ENCODE peak calls at places on chromosomes 7 and 10, in six cellular contexts. One of them, this sample, is unnamed.

GRCh38 chr7:128274890-128275603 is 34.0 kb downstream of the LEP start:
- DNase-seq in stimulated activated CD4-positive, alpha-beta T cell treated with anti-CD3 and anti-CD28 coated beads, Interleukin-1b, Interleukin-23, amount 100 ng/mL, for 4 hours: no peak
- DNase-seq in activated CD4-positive, alpha-beta T cell treated with anti-CD3 and anti-CD28 coated beads, Interleukin-2, amount 50 U/mL, for 1 hour: no peak
- DNase-seq in D341Med: no peak
- DNase-seq in activated CD8-positive, alpha-beta memory T cell treated with anti-CD3 and anti-CD28 coated beads, Interleukin-2, amount 50 U/mL, for 4 hours: no peak
- DNase-seq in effector memory CD4-positive, alpha-beta T cell: no peak
- DNase-seq in this sample: no peak

GRCh38 chr7:138837627-138838026 is 39.6 kb upstream of the ATP6V0A4 start:
- DNase-seq in stimulated activated CD4-positive, alpha-beta T cell treated with anti-CD3 and anti-CD28 coated beads, Interleukin-1b, Interleukin-23, amount 100 ng/mL, for 4 hours: no peak
- DNase-seq in activated CD4-positive, alpha-beta T cell treated with anti-CD3 and anti-CD28 coated beads, Interleukin-2, amount 50 U/mL, for 1 hour: no peak
- DNase-seq in D341Med: no peak
- DNase-seq in activated CD8-positive, alpha-beta memory T cell treated with anti-CD3 and anti-CD28 coated beads, Interleukin-2, amount 50 U/mL, for 4 hours: no peak
- DNase-seq in effector memory CD4-positive, alpha-beta T cell: no peak
- DNase-seq in this sample: peak

GRCh38 chr10:29994833-29995232 is 64.6 kb downstream of the JCAD start:
- DNase-seq in stimulated activated CD4-positive, alpha-beta T cell treated with anti-CD3 and anti-CD28 coated beads, Interleukin-1b, Interleukin-23, amount 100 ng/mL, for 4 hours: no peak
- DNase-seq in activated CD4-positive, alpha-beta T cell treated with anti-CD3 and anti-CD28 coated beads, Interleukin-2, amount 50 U/mL, for 1 hour: no peak
- DNase-seq in D341Med: no peak
- DNase-seq in activated CD8-positive, alpha-beta memory T cell treated with anti-CD3 and anti-CD28 coated beads, Interleukin-2, amount 50 U/mL, for 4 hours: no peak
- DNase-seq in effector memory CD4-positive, alpha-beta T cell: no peak
- DNase-seq in this sample: no peak

GRCh38 chr7:154576604-154577003 is 426.3 kb downstream of the PAXIP1 start:
- DNase-seq in stimulated activated CD4-positive, alpha-beta T cell treated with anti-CD3 and anti-CD28 coated beads, Interleukin-1b, Interleukin-23, amount 100 ng/mL, for 4 hours: no peak
- DNase-seq in activated CD4-positive, alpha-beta T cell treated with anti-CD3 and anti-CD28 coated beads, Interleukin-2, amount 50 U/mL, for 1 hour: no peak
- DNase-seq in D341Med: no peak
- DNase-seq in activated CD8-positive, alpha-beta memory T cell treated with anti-CD3 and anti-CD28 coated beads, Interleukin-2, amount 50 U/mL, for 4 hours: no peak
- DNase-seq in effector memory CD4-positive, alpha-beta T cell: no peak
- DNase-seq in this sample: no peak

GRCh38 chr7:22843681-22844309 is 21.1 kb upstream of the TOMM7 start:
- DNase-seq in stimulated activated CD4-positive, alpha-beta T cell treated with anti-CD3 and anti-CD28 coated beads, Interleukin-1b, Interleukin-23, amount 100 ng/mL, for 4 hours: no peak
- DNase-seq in activated CD4-positive, alpha-beta T cell treated with anti-CD3 and anti-CD28 coated beads, Interleukin-2, amount 50 U/mL, for 1 hour: no peak
- DNase-seq in D341Med: no peak
- DNase-seq in activated CD8-positive, alpha-beta memory T cell treated with anti-CD3 and anti-CD28 coated beads, Interleukin-2, amount 50 U/mL, for 4 hours: no peak
- DNase-seq in effector memory CD4-positive, alpha-beta T cell: no peak
- DNase-seq in this sample: no peak

GRCh38 chr10:90125966-90126600 is 424.7 kb downstream of the KIF20B start:
- DNase-seq in stimulated activated CD4-positive, alpha-beta T cell treated with anti-CD3 and anti-CD28 coated beads, Interleukin-1b, Interleukin-23, amount 100 ng/mL, for 4 hours: no peak
- DNase-seq in activated CD4-positive, alpha-beta T cell treated with anti-CD3 and anti-CD28 coated beads, Interleukin-2, amount 50 U/mL, for 1 hour: no peak
- DNase-seq in D341Med: no peak
- DNase-seq in activated CD8-positive, alpha-beta memory T cell treated with anti-CD3 and anti-CD28 coated beads, Interleukin-2, amount 50 U/mL, for 4 hours: no peak
- DNase-seq in effector memory CD4-positive, alpha-beta T cell: no peak
- DNase-seq in this sample: no peak

GRCh38 chr10:34736976-34737771 is 77.9 kb downstream of the PARD3 start:
- DNase-seq in stimulated activated CD4-positive, alpha-beta T cell treated with anti-CD3 and anti-CD28 coated beads, Interleukin-1b, Interleukin-23, amount 100 ng/mL, for 4 hours: no peak
- DNase-seq in activated CD4-positive, alpha-beta T cell treated with anti-CD3 and anti-CD28 coated beads, Interleukin-2, amount 50 U/mL, for 1 hour: no peak
- DNase-seq in D341Med: no peak
- DNase-seq in activated CD8-positive, alpha-beta memory T cell treated with anti-CD3 and anti-CD28 coated beads, Interleukin-2, amount 50 U/mL, for 4 hours: no peak
- DNase-seq in effector memory CD4-positive, alpha-beta T cell: no peak
- DNase-seq in this sample: no peak

GRCh38 chr10:94219829-94220228 is 142.9 kb downstream of the NOC3L start:
- DNase-seq in stimulated activated CD4-positive, alpha-beta T cell treated with anti-CD3 and anti-CD28 coated beads, Interleukin-1b, Interleukin-23, amount 100 ng/mL, for 4 hours: no peak
- DNase-seq in activated CD4-positive, alpha-beta T cell treated with anti-CD3 and anti-CD28 coated beads, Interleukin-2, amount 50 U/mL, for 1 hour: no peak
- DNase-seq in D341Med: no peak
- DNase-seq in activated CD8-positive, alpha-beta memory T cell treated with anti-CD3 and anti-CD28 coated beads, Interleukin-2, amount 50 U/mL, for 4 hours: no peak
- DNase-seq in effector memory CD4-positive, alpha-beta T cell: no peak
- DNase-seq in this sample: no peak

GRCh38 chr10:69479241-69479730 is 28.0 kb downstream of the TSPAN15 start:
- DNase-seq in stimulated activated CD4-positive, alpha-beta T cell treated with anti-CD3 and anti-CD28 coated beads, Interleukin-1b, Interleukin-23, amount 100 ng/mL, for 4 hours: no peak
- DNase-seq in activated CD4-positive, alpha-beta T cell treated with anti-CD3 and anti-CD28 coated beads, Interleukin-2, amount 50 U/mL, for 1 hour: no peak
- DNase-seq in D341Med: no peak
- DNase-seq in activated CD8-positive, alpha-beta memory T cell treated with anti-CD3 and anti-CD28 coated beads, Interleukin-2, amount 50 U/mL, for 4 hours: no peak
- DNase-seq in effector memory CD4-positive, alpha-beta T cell: no peak
- DNase-seq in this sample: no peak

GRCh38 chr10:74542077-74542476 is 284.3 kb upstream of the KAT6B start:
- DNase-seq in stimulated activated CD4-positive, alpha-beta T cell treated with anti-CD3 and anti-CD28 coated beads, Interleukin-1b, Interleukin-23, amount 100 ng/mL, for 4 hours: no peak
- DNase-seq in activated CD4-positive, alpha-beta T cell treated with anti-CD3 and anti-CD28 coated beads, Interleukin-2, amount 50 U/mL, for 1 hour: no peak
- DNase-seq in D341Med: no peak
- DNase-seq in activated CD8-positive, alpha-beta memory T cell treated with anti-CD3 and anti-CD28 coated beads, Interleukin-2, amount 50 U/mL, for 4 hours: no peak
- DNase-seq in effector memory CD4-positive, alpha-beta T cell: no peak
- DNase-seq in this sample: no peak

GRCh38 chr7:29350351-29350750 is 155.8 kb downstream of the CHN2 start:
- DNase-seq in stimulated activated CD4-positive, alpha-beta T cell treated with anti-CD3 and anti-CD28 coated beads, Interleukin-1b, Interleukin-23, amount 100 ng/mL, for 4 hours: no peak
- DNase-seq in activated CD4-positive, alpha-beta T cell treated with anti-CD3 and anti-CD28 coated beads, Interleukin-2, amount 50 U/mL, for 1 hour: no peak
- DNase-seq in D341Med: no peak
- DNase-seq in activated CD8-positive, alpha-beta memory T cell treated with anti-CD3 and anti-CD28 coated beads, Interleukin-2, amount 50 U/mL, for 4 hours: no peak
- DNase-seq in effector memory CD4-positive, alpha-beta T cell: no peak
- DNase-seq in this sample: no peak

GRCh38 chr7:11959121-11959520 is 127.1 kb upstream of the THSD7A start:
- DNase-seq in stimulated activated CD4-positive, alpha-beta T cell treated with anti-CD3 and anti-CD28 coated beads, Interleukin-1b, Interleukin-23, amount 100 ng/mL, for 4 hours: no peak
- DNase-seq in activated CD4-positive, alpha-beta T cell treated with anti-CD3 and anti-CD28 coated beads, Interleukin-2, amount 50 U/mL, for 1 hour: no peak
- DNase-seq in D341Med: no peak
- DNase-seq in activated CD8-positive, alpha-beta memory T cell treated with anti-CD3 and anti-CD28 coated beads, Interleukin-2, amount 50 U/mL, for 4 hours: no peak
- DNase-seq in effector memory CD4-positive, alpha-beta T cell: no peak
- DNase-seq in this sample: no peak

This sample was measured in NCI-H510A.